ENCODE peak calls at places on chromosomes 16 and 17, in eight cellular contexts. V is neural progenitor cell, W is MM.1S, H is OCI-LY7, Y is PC-3, Q is GM23338, O is HCT116, I is SK-N-SH. M is an unnamed sample.

GRCh38 chr17:15456972-15457722 is 10.3 kb downstream of the CDRT4 start:
- DNase-seq in O (no peak), Y (peak; percentile 45), H (no peak), V (no peak), Q (no peak), I (peak; percentile 23), W (no peak), M (peak; percentile 82)

GRCh38 chr17:6153416-6153815 is 83.2 kb downstream of the WSCD1 start:
- DNase-seq in O (no peak), W (no peak), I (no peak), Q (no peak), V (no peak), Y (no peak), H (no peak), M (no peak)

GRCh38 chr16:71540-72341 is 690 bp downstream of the RHBDF1 start:
- DNase-seq in H (no peak), V (peak; percentile 79), I (peak; percentile 76), O (peak; percentile 42), Y (peak; percentile 93), Q (peak; percentile 97), W (no peak), M (peak; percentile 92)

GRCh38 chr16:88819126-88819525 is 7.4 kb upstream of the APRT start:
- DNase-seq in H (no peak), Q (no peak), Y (no peak), W (no peak), I (no peak), V (no peak), O (no peak), M (no peak)

GRCh38 chr17:20026960-20027359 is 17.8 kb downstream of the SPECC1 start:
- DNase-seq in I (no peak), H (no peak), Q (no peak), W (no peak), Y (peak; percentile 53), O (no peak), V (no peak), M (no peak)

GRCh38 chr17:36597229-36597628 is 4.2 kb upstream of the MRM1 start:
- DNase-seq in O (no peak), W (no peak), I (no peak), H (no peak), V (no peak), Q (no peak), Y (no peak), M (no peak)

GRCh38 chr17:33651631-33652030 is 358.5 kb upstream of the ASIC2 start:
- DNase-seq in W (no peak), Y (peak; percentile 4), V (no peak), I (no peak), H (no peak), O (no peak), Q (peak; percentile 78), M (no peak)

GRCh38 chr16:88560722-88561484 is 9.3 kb upstream of the ZC3H18 start:
- DNase-seq in I (no peak), O (no peak), H (no peak), V (peak; percentile 78), Y (peak; percentile 50), W (no peak), Q (peak; percentile 79), M (peak; percentile 60)

GRCh38 chr16:84331998-84332780 is 36.1 kb upstream of the ATP2C2 start:
- DNase-seq in Q (no peak), H (no peak), Y (peak; percentile 48), W (no peak), O (no peak), I (no peak), V (no peak), M (no peak)

GRCh38 chr16:84334058-84334457 is 34.3 kb upstream of the ATP2C2 start:
- DNase-seq in O (no peak), Q (no peak), H (no peak), I (no peak), W (no peak), Y (no peak), V (no peak), M (no peak)

GRCh38 chr16:84330685-84331050 is 36.0 kb downstream of the WFDC1 start:
- DNase-seq in I (no peak), H (no peak), Q (no peak), O (no peak), W (no peak), Y (no peak), V (no peak), M (no peak)

GRCh38 chr16:84334482-84334881 is 33.9 kb upstream of the ATP2C2 start:
- DNase-seq in Y (no peak), V (no peak), W (no peak), Q (no peak), H (no peak), O (no peak), I (no peak), M (no peak)

DNA sequence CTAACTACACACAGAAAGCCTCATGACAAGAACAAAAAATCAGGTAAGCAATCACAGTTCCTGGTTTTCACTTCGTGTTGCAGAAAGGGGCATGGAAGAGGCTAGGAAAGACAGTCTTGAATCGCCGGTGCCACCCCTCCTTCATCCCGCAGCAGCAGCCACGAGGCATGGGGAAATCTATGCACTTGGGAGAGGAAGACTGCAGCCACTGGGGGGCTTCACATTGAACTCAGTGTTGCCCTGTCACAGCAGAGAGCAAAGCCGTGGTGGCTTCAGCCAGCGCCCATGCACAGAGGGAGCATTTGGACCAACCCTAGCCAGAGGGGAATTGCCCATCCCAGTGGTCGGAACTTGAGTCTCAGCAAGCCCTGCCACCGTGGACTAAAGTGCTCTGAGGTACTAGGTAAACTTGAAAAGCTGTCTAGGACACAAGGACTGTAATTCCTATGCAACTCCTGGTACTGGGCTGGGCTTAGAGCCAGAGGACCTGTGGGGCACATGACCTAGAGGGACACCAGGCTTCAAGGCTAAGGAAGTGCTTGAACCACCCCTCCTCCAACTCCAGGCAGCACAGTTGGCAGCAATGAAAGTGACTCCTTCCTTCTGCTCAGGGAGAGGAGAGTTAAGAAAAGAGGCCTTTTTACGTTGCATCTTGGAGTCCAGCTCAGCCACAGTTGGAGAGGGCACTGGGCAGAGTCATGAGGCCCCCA is 35.2 kb upstream of the ATP2C2 start:
- DNase-seq in Q (peak; percentile 13), Y (no peak), O (no peak), I (no peak), W (no peak), V (no peak), H (no peak), M (no peak)
- TF ChIP-seq CTCF in Q (no peak), Y (no peak), O (no peak), I (no peak), W (no peak), V (no peak), H (no peak), M (no peak)

GRCh38 chr17:81069084-81069645 is 34.2 kb downstream of the BAIAP2 start:
- DNase-seq in H (no peak), Q (no peak), O (no peak), Y (no peak), W (no peak), I (no peak), V (no peak), M (no peak)
- TF ChIP-seq EZH2phosphoT487 in H (no peak), Q (no peak), O (no peak), Y (no peak), W (no peak), I (no peak), V (no peak), M (no peak)

GRCh38 chr17:30477083-30477757 is at the start of gene GOSR1:
- DNase-seq in Y (peak; percentile 90), H (peak; percentile 96), V (peak; percentile 98), I (peak; percentile 89), W (peak; percentile 96), O (peak; percentile 91), Q (peak; percentile 99), M (peak; percentile 97)

GRCh38 chr17:30475206-30475605 is 2.0 kb upstream of the GOSR1 start:
- DNase-seq in W (no peak), Y (no peak), I (no peak), V (no peak), H (no peak), Q (no peak), O (no peak), M (no peak)

GRCh38 chr17:30472238-30472890 is 4.8 kb upstream of the GOSR1 start:
- DNase-seq in I (no peak), Y (no peak), V (no peak), W (no peak), Q (no peak), H (no peak), O (no peak), M (no peak)

GRCh38 chr17:30477758-30478115 is 529 bp downstream of the GOSR1 start:
- DNase-seq in W (peak; percentile 26), I (no peak), H (peak; percentile 8), V (no peak), O (no peak), Q (peak; percentile 51), Y (no peak), M (peak; percentile 35)

DNA sequence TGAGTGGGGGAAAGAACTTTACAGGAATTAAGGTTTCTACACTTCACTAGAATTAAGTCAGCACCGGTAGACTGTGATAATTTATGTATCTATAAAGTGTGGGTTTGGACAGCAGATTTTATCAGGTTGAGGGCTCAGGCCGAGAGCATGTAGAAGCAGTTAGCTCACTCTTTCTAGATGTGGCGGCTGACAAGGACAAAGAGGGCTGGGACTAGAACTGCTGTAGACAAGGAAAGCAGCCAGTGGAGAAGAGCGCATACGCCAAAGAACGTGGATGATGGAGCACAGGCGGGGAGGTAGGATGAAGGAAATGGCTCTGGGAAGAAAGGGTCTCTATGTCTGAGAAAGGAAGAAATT is 504 bp upstream of the GOSR1 start:
- DNase-seq in V (peak; percentile 31), Y (no peak), Q (peak; percentile 58), H (peak; percentile 11), W (no peak), I (no peak), O (no peak), M (peak; percentile 8)
- TF ChIP-seq CTCF in V (no peak), Y (no peak), Q (no peak), H (no peak), W (no peak), I (no peak), O (no peak), M (no peak)

GRCh38 chr16:66372898-66373155 is 6.3 kb downstream of the CDH5 start:
- DNase-seq in Y (no peak), W (no peak), V (no peak), Q (no peak), H (no peak), O (no peak), I (no peak), M (no peak)

GRCh38 chr16:66375451-66375850 is 9.0 kb downstream of the CDH5 start:
- DNase-seq in H (no peak), V (no peak), O (no peak), Q (no peak), Y (no peak), I (no peak), W (no peak), M (no peak)

GRCh38 chr16:66374176-66374575 is 7.7 kb downstream of the CDH5 start:
- DNase-seq in H (no peak), Y (no peak), Q (no peak), W (no peak), I (no peak), V (peak; percentile 36), O (no peak), M (no peak)

GRCh38 chr16:66372078-66372897 is 5.8 kb downstream of the CDH5 start:
- DNase-seq in O (no peak), H (no peak), Y (no peak), W (no peak), Q (no peak), I (no peak), V (no peak), M (no peak)

DNA sequence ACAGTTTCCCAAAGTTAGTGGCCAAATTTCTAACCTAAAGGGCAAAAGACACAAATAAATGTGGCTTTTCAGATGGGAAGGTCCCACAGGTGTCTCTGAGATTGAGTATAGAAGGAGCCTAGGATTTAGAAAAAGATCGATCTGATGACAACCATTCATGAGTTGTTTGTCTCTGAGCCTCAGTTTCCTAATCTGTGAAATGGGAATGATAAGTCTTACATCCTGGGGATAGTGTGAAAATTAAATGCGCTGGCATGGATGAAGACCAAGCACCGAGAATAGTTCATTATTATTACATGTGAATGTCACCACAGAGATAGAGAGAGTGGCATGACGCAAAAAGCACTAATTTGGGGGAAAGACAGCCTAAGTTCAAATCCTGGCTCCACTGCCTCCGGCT is 7.2 kb downstream of the CDH5 start:
- DNase-seq in V (no peak), H (no peak), I (no peak), Q (no peak), O (no peak), W (no peak), Y (no peak), M (no peak)
- TF ChIP-seq EZH2phosphoT487 in V (no peak), H (no peak), I (no peak), Q (no peak), O (no peak), W (no peak), Y (no peak), M (no peak)

M was measured in hepatocyte.